ENCODE peak calls at places on chromosomes 12 and 14, in four cellular contexts. One of them, this sample, is unnamed.

GRCh38 chr14:58977366-58977765 is 211.1 kb upstream of the DAAM1 start:
- DNase-seq in GM13976: no peak
- DNase-seq in dorsolateral prefrontal cortex: no peak
- DNase-seq in GM12864: no peak
- DNase-seq in this sample: no peak

GRCh38 chr12:122979908-122980191 is 631 bp upstream of the ARL6IP4 start:
- DNase-seq in GM13976: no peak
- DNase-seq in dorsolateral prefrontal cortex: no peak
- DNase-seq in GM12864: peak; percentile 40
- DNase-seq in this sample: no peak

GRCh38 chr12:58242803-58243628 is 301.6 kb downstream of the ATP23 start:
- DNase-seq in GM13976: no peak
- DNase-seq in dorsolateral prefrontal cortex: no peak
- DNase-seq in GM12864: no peak
- DNase-seq in this sample: no peak

GRCh38 chr12:91091916-91092715 is 19.2 kb downstream of the LUM start:
- DNase-seq in GM13976: no peak
- DNase-seq in dorsolateral prefrontal cortex: no peak
- DNase-seq in GM12864: no peak
- DNase-seq in this sample: no peak

GRCh38 chr12:130484221-130484620 is 146.5 kb downstream of the PIWIL1 start:
- DNase-seq in GM13976: no peak
- DNase-seq in dorsolateral prefrontal cortex: no peak
- DNase-seq in GM12864: no peak
- DNase-seq in this sample: no peak

GRCh38 chr12:93982847-93983315 is 165.5 kb upstream of the PLXNC1 start:
- DNase-seq in GM13976: no peak
- DNase-seq in dorsolateral prefrontal cortex: no peak
- DNase-seq in GM12864: no peak
- DNase-seq in this sample: no peak

GRCh38 chr12:132158677-132159554 is 14.7 kb downstream of the NOC4L start:
- DNase-seq in GM13976: no peak
- DNase-seq in dorsolateral prefrontal cortex: no peak
- DNase-seq in GM12864: no peak
- DNase-seq in this sample: no peak

GRCh38 chr14:44529026-44529425 is 21.9 kb upstream of the FSCB start:
- DNase-seq in GM13976: no peak
- DNase-seq in dorsolateral prefrontal cortex: no peak
- DNase-seq in GM12864: no peak
- DNase-seq in this sample: no peak

GRCh38 chr12:8969861-8970411 is 19.4 kb upstream of the KLRG1 start:
- DNase-seq in GM13976: no peak
- DNase-seq in dorsolateral prefrontal cortex: no peak
- DNase-seq in GM12864: no peak
- DNase-seq in this sample: no peak

DNA sequence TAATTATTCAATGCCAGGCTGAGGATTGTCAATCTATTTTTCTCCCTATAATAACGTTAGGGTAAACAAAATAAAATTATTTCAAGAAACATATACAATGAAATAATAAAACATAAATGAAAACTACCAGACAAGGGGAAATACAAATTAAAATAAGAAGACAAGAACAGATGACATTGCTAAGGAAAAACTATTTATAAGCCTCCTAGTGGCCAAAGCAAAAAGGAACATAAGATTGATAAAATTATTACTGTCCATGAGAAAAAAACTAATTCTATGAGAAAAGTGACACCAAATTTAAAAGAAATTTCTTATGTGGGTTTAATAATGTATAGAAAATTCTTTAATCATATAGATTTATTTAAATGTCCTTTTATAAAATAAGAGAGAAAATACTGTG is 294.7 kb downstream of the TTC6 start:
- DNase-seq in GM13976: no peak
- DNase-seq in dorsolateral prefrontal cortex: no peak
- DNase-seq in GM12864: no peak
- DNase-seq in this sample: no peak
- TF ChIP-seq CTCF in GM13976: no peak
- TF ChIP-seq CTCF in dorsolateral prefrontal cortex: no peak
- TF ChIP-seq CTCF in GM12864: no peak
- TF ChIP-seq CTCF in this sample: no peak

GRCh38 chr12:26244503-26244902 is 49.1 kb downstream of the SSPN start:
- DNase-seq in GM13976: no peak
- DNase-seq in dorsolateral prefrontal cortex: no peak
- DNase-seq in GM12864: no peak
- DNase-seq in this sample: no peak

GRCh38 chr12:26242683-26243082 is 47.3 kb downstream of the SSPN start:
- DNase-seq in GM13976: no peak
- DNase-seq in dorsolateral prefrontal cortex: no peak
- DNase-seq in GM12864: no peak
- DNase-seq in this sample: no peak

GRCh38 chr12:26247873-26248272 is 52.5 kb downstream of the SSPN start:
- DNase-seq in GM13976: no peak
- DNase-seq in dorsolateral prefrontal cortex: no peak
- DNase-seq in GM12864: no peak
- DNase-seq in this sample: no peak

GRCh38 chr12:26246483-26247164 is 51.3 kb downstream of the SSPN start:
- DNase-seq in GM13976: no peak
- DNase-seq in dorsolateral prefrontal cortex: no peak
- DNase-seq in GM12864: no peak
- DNase-seq in this sample: no peak

GRCh38 chr12:26245175-26245942 is 50.0 kb downstream of the SSPN start:
- DNase-seq in GM13976: no peak
- DNase-seq in dorsolateral prefrontal cortex: no peak
- DNase-seq in GM12864: no peak
- DNase-seq in this sample: no peak
- TF ChIP-seq CTCF in GM13976: no peak
- TF ChIP-seq CTCF in dorsolateral prefrontal cortex: no peak
- TF ChIP-seq CTCF in GM12864: no peak
- TF ChIP-seq CTCF in this sample: no peak

GRCh38 chr12:7832059-7832696 is 40.5 kb downstream of the SLC2A14 start:
- DNase-seq in GM13976: peak; percentile 73
- DNase-seq in dorsolateral prefrontal cortex: peak; percentile 9
- DNase-seq in GM12864: peak; percentile 13
- DNase-seq in this sample: peak; percentile 68
- TF ChIP-seq CTCF in GM13976: peak; percentile 37
- TF ChIP-seq CTCF in dorsolateral prefrontal cortex: peak; percentile 54
- TF ChIP-seq CTCF in GM12864: peak; percentile 56
- TF ChIP-seq CTCF in this sample: peak; percentile 43

GRCh38 chr14:20989787-20990600 is at the start of gene METTL17:
- DNase-seq in GM13976: peak; percentile 92
- DNase-seq in dorsolateral prefrontal cortex: peak; percentile 89
- DNase-seq in GM12864: peak; percentile 96
- DNase-seq in this sample: peak; percentile 91
- TF ChIP-seq CTCF in GM13976: no peak
- TF ChIP-seq CTCF in dorsolateral prefrontal cortex: no peak
- TF ChIP-seq CTCF in GM12864: peak; percentile 42
- TF ChIP-seq CTCF in this sample: peak; percentile 21

This sample was measured in GM10248.